ENCODE peak calls at places on chromosomes 11 and 22, in nine cellular contexts. B is astrocyte of the cerebellum, A is astrocyte of the spinal cord, M is bronchial epithelial cell, E is nephron progenitor cell, O is upper lobe of right lung, I is BE2C, P is uterus, W is Calu3. Q is an unnamed sample.

GRCh38 chr22:47303161-47303890 is 540.9 kb downstream of the TBC1D22A start:
- DNase-seq in B (no peak), A (no peak), M (no peak), E (no peak), O (no peak), I (no peak), P (no peak), W (no peak), Q (no peak)

GRCh38 chr11:119684361-119685072 is 44.5 kb downstream of the NECTIN1 start:
- DNase-seq in B (no peak), A (peak; percentile 62), M (peak; percentile 88), E (peak; percentile 54), O (no peak), I (peak; percentile 50), P (no peak), W (peak; percentile 74), Q (no peak)

GRCh38 chr11:94201004-94201465 is 72.4 kb downstream of the PANX1 start:
- DNase-seq in B (no peak), A (peak; percentile 62), M (no peak), E (no peak), O (no peak), I (no peak), P (no peak), W (no peak), Q (no peak)

GRCh38 chr11:35116762-35117588 is 22.0 kb upstream of the CD44 start:
- DNase-seq in B (no peak), A (no peak), M (no peak), E (no peak), O (no peak), I (no peak), P (peak; percentile 79), W (no peak), Q (no peak)

GRCh38 chr11:94694309-94695060 is 73.7 kb upstream of the AMOTL1 start:
- DNase-seq in B (no peak), A (no peak), M (peak; percentile 78), E (no peak), O (no peak), I (no peak), P (no peak), W (no peak), Q (no peak)

GRCh38 chr22:49396817-49397216 is 430.9 kb downstream of the BRD1 start:
- DNase-seq in B (no peak), A (no peak), M (no peak), E (no peak), O (no peak), I (no peak), P (no peak), W (no peak), Q (no peak)

GRCh38 chr22:21569459-21570161 is 2.1 kb downstream of the UBE2L3 start:
- DNase-seq in B (no peak), A (no peak), M (no peak), E (no peak), O (no peak), I (no peak), P (no peak), W (no peak), Q (peak; percentile 12)

GRCh38 chr22:42673898-42674390 is 24.8 kb upstream of the CYB5R3 start:
- DNase-seq in B (no peak), A (peak; percentile 25), M (no peak), E (no peak), O (no peak), I (no peak), P (no peak), W (no peak), Q (no peak)

GRCh38 chr22:28629420-28630184 is 50.0 kb downstream of the TTC28 start:
- DNase-seq in B (no peak), A (no peak), M (peak; percentile 9), E (no peak), O (no peak), I (no peak), P (no peak), W (no peak), Q (no peak)

GRCh38 chr11:106152013-106152412 is 74.6 kb downstream of the AASDHPPT start:
- DNase-seq in B (peak; percentile 8), A (peak; percentile 19), M (peak; percentile 97), E (no peak), O (no peak), I (no peak), P (no peak), W (peak; percentile 0), Q (no peak)

GRCh38 chr22:23402275-23403151 is 177.6 kb downstream of the IGLL1 start:
- DNase-seq in B (no peak), A (peak; percentile 24), M (peak; percentile 54), E (peak; percentile 87), O (peak; percentile 86), I (peak; percentile 76), P (no peak), W (peak; percentile 88), Q (peak; percentile 78)

GRCh38 chr22:25364281-25364680 is 144.8 kb downstream of the CRYBB2 start:
- DNase-seq in B (no peak), A (no peak), M (no peak), E (no peak), O (peak; percentile 46), I (no peak), P (no peak), W (no peak), Q (no peak)

GRCh38 chr22:50473088-50473487 is 1.7 kb downstream of the SBF1 start:
- DNase-seq in B (no peak), A (no peak), M (peak; percentile 20), E (no peak), O (no peak), I (no peak), P (no peak), W (peak; percentile 54), Q (no peak)

GRCh38 chr11:67356867-67357561 is 3.7 kb upstream of the POLD4 start:
- DNase-seq in B (peak; percentile 73), A (peak; percentile 83), M (peak; percentile 66), E (peak; percentile 73), O (peak; percentile 79), I (peak; percentile 77), P (peak; percentile 74), W (peak; percentile 78), Q (peak; percentile 81)

GRCh38 chr11:96358321-96358720 is 15.3 kb upstream of the MAML2 start:
- DNase-seq in B (no peak), A (no peak), M (no peak), E (no peak), O (no peak), I (no peak), P (no peak), W (no peak), Q (no peak)

GRCh38 chr11:1929621-1930447 is 10.3 kb downstream of the TNNT3 start:
- DNase-seq in B (no peak), A (no peak), M (no peak), E (no peak), O (peak; percentile 58), I (no peak), P (no peak), W (no peak), Q (no peak)

GRCh38 chr22:26748845-26749244 is 91.5 kb downstream of the MIAT start:
- DNase-seq in B (no peak), A (no peak), M (no peak), E (no peak), O (no peak), I (no peak), P (no peak), W (no peak), Q (no peak)

GRCh38 chr11:134725939-134726639 is 314.0 kb upstream of the B3GAT1 start:
- DNase-seq in B (no peak), A (no peak), M (no peak), E (peak; percentile 33), O (no peak), I (no peak), P (no peak), W (no peak), Q (no peak)

GRCh38 chr11:121671276-121672168 is 218.8 kb upstream of the SORL1-AS1 start:
- DNase-seq in B (peak; percentile 71), A (peak; percentile 72), M (peak; percentile 15), E (no peak), O (no peak), I (peak; percentile 31), P (no peak), W (no peak), Q (no peak)

GRCh38 chr11:8810331-8811301 is 100.4 kb upstream of the AKIP1 start:
- DNase-seq in B (no peak), A (peak; percentile 89), M (peak; percentile 75), E (peak; percentile 81), O (peak; percentile 91), I (peak; percentile 65), P (peak; percentile 89), W (peak; percentile 79), Q (peak; percentile 64)

GRCh38 chr11:503179-503981 is 3.7 kb downstream of the RNH1 start:
- DNase-seq in B (no peak), A (peak; percentile 18), M (no peak), E (no peak), O (peak; percentile 87), I (no peak), P (peak; percentile 44), W (no peak), Q (peak; percentile 69)

GRCh38 chr11:11571893-11572292 is 49.9 kb downstream of the GALNT18 start:
- DNase-seq in B (no peak), A (no peak), M (no peak), E (no peak), O (no peak), I (no peak), P (no peak), W (no peak), Q (no peak)

GRCh38 chr11:74611369-74611861 is 19.0 kb downstream of the POLD3 start:
- DNase-seq in B (peak; percentile 64), A (peak; percentile 75), M (peak; percentile 64), E (no peak), O (no peak), I (no peak), P (no peak), W (no peak), Q (peak; percentile 31)

GRCh38 chr11:124285610-124286344 is 28.0 kb downstream of the OR8D1 start:
- DNase-seq in B (peak; percentile 67), A (peak; percentile 82), M (peak; percentile 15), E (no peak), O (no peak), I (no peak), P (no peak), W (no peak), Q (no peak)
- TF ChIP-seq CTCF in B (no peak), A (no peak), M (no peak), E (no peak), O (no peak), I (no peak), P (no peak), W (no peak), Q (no peak)

GRCh38 chr11:73478737-73479347 is 102.6 kb downstream of the RELT start:
- DNase-seq in B (no peak), A (peak; percentile 41), M (peak; percentile 60), E (no peak), O (no peak), I (peak; percentile 34), P (no peak), W (peak; percentile 20), Q (no peak)
- TF ChIP-seq CTCF in B (peak; percentile 92), A (peak; percentile 98), M (peak; percentile 82), E (peak; percentile 64), O (peak; percentile 72), I (peak; percentile 95), P (no peak), W (peak; percentile 70), Q (peak; percentile 53)

GRCh38 chr11:65932558-65932919 is 12.7 kb upstream of the TSGA10IP start:
- DNase-seq in B (no peak), A (no peak), M (no peak), E (no peak), O (no peak), I (no peak), P (no peak), W (peak; percentile 31), Q (no peak)
- TF ChIP-seq CTCF in B (no peak), A (no peak), M (no peak), E (no peak), O (no peak), I (peak; percentile 3), P (no peak), W (no peak), Q (no peak)

GRCh38 chr11:36945384-36945783 is 347.3 kb upstream of the RAG2 start:
- DNase-seq in B (no peak), A (peak; percentile 0), M (peak; percentile 1), E (no peak), O (no peak), I (no peak), P (no peak), W (no peak), Q (no peak)
- TF ChIP-seq CTCF in B (peak; percentile 33), A (peak; percentile 48), M (peak; percentile 21), E (peak; percentile 48), O (peak; percentile 24), I (peak; percentile 39), P (no peak), W (peak; percentile 20), Q (peak; percentile 43)